ENCODE peak calls at places on chromosome 9, in eight cellular contexts. I is GM12878, V is small intestine, Y is endothelial cell, X is HTR-8/SVneo, P is progenitor cell of endocrine pancreas, A is GM13976, K is nephron progenitor cell. H is an unnamed sample.

GRCh38 chr9:110738982-110739381 is 70.4 kb downstream of the MUSK start:
- DNase-seq in X (no peak), I (no peak), A (no peak), V (no peak), Y (no peak), P (no peak), K (no peak), H (no peak)

GRCh38 chr9:120571443-120572257 is 8.3 kb downstream of the CDK5RAP2 start:
- DNase-seq in Y (no peak), V (no peak), P (no peak), I (no peak), X (no peak), A (no peak), K (no peak), H (peak)

GRCh38 chr9:38641985-38642864 is 21.8 kb upstream of the ANKRD18A start:
- DNase-seq in Y (peak), V (peak), K (peak), A (peak), I (no peak), X (peak), P (no peak), H (peak)

GRCh38 chr9:85600675-85601263 is 141.0 kb downstream of the AGTPBP1 start:
- DNase-seq in V (no peak), I (no peak), X (no peak), K (no peak), P (no peak), Y (no peak), A (no peak), H (no peak)

GRCh38 chr9:86046930-86047341 is 52.4 kb downstream of the GOLM1 start:
- DNase-seq in P (no peak), V (no peak), X (no peak), Y (no peak), A (no peak), K (no peak), I (no peak), H (no peak)

GRCh38 chr9:37464426-37465248 is 613 bp downstream of the ZBTB5 start:
- DNase-seq in X (peak), Y (no peak), I (peak), K (no peak), A (peak), P (no peak), V (peak), H (peak)

GRCh38 chr9:135299651-135300345 is 179.8 kb upstream of the PPP1R26 start:
- DNase-seq in A (no peak), P (no peak), K (no peak), I (no peak), V (no peak), Y (no peak), X (no peak), H (no peak)

GRCh38 chr9:78958887-78959286 is 612.9 kb upstream of the TLE4 start:
- DNase-seq in P (no peak), V (no peak), I (no peak), Y (no peak), A (no peak), K (no peak), X (no peak), H (no peak)

GRCh38 chr9:100052375-100052774 is 46.4 kb downstream of the ERP44 start:
- DNase-seq in X (no peak), K (no peak), A (no peak), Y (no peak), V (no peak), P (no peak), I (no peak), H (no peak)

GRCh38 chr9:121609845-121610637 is 41.4 kb upstream of the DAB2IP start:
- DNase-seq in K (no peak), P (no peak), A (no peak), Y (no peak), I (no peak), V (peak), X (no peak), H (peak)